ENCODE peak calls at places on chromosome 4, in four cellular contexts. V is activated naive CD4-positive, alpha-beta T cell treated with anti-CD3 and anti-CD28 coated beads for 36 hours; L is fibroblast of pulmonary artery; I is Caki2. Y is an unnamed sample.

GRCh38 chr4:37517326-37517725 is 168.8 kb downstream of the RELL1 start:
- DNase-seq in V (no peak), L (no peak), I (no peak), Y (no peak)

GRCh38 chr4:176185068-176185467 is 10.3 kb downstream of the SPATA4 start:
- DNase-seq in V (no peak), L (peak; percentile 53), I (no peak), Y (no peak)

GRCh38 chr4:76147454-76148141 is 599 bp downstream of the NUP54 start:
- DNase-seq in V (peak; percentile 50), L (peak; percentile 78), I (peak; percentile 77), Y (peak; percentile 87)

GRCh38 chr4:87734936-87735335 is 64.4 kb upstream of the IBSP start:
- DNase-seq in V (no peak), L (no peak), I (peak; percentile 43), Y (no peak)

GRCh38 chr4:121164291-121164690 is at the start of gene TNIP3:
- DNase-seq in V (no peak), L (peak; percentile 90), I (no peak), Y (no peak)

GRCh38 chr4:69089388-69089787 is 6.9 kb upstream of the UGT2B7 start:
- DNase-seq in V (no peak), L (no peak), I (no peak), Y (no peak)

GRCh38 chr4:165779950-165780670 is 92.9 kb upstream of the TLL1 start:
- DNase-seq in V (no peak), L (no peak), I (no peak), Y (no peak)

GRCh38 chr4:140069068-140069467 is 84.9 kb downstream of the MAML3 start:
- DNase-seq in V (no peak), L (peak; percentile 79), I (no peak), Y (no peak)

GRCh38 chr4:106258145-106259045 is 57.6 kb downstream of the TBCK start:
- DNase-seq in V (no peak), L (no peak), I (no peak), Y (no peak)

GRCh38 chr4:56250801-56251200 is 136.5 kb downstream of the AASDH start:
- DNase-seq in V (no peak), L (peak; percentile 18), I (no peak), Y (no peak)

GRCh38 chr4:147285751-147286150 is 195.1 kb upstream of the EDNRA start:
- DNase-seq in V (no peak), L (peak; percentile 21), I (no peak), Y (no peak)

GRCh38 chr4:997375-998071 is 4.3 kb upstream of the SLC26A1 start:
- DNase-seq in V (no peak), L (no peak), I (no peak), Y (peak; percentile 32)

GRCh38 chr4:123034023-123034422 is 111.6 kb upstream of the NUDT6 start:
- DNase-seq in V (no peak), L (no peak), I (no peak), Y (no peak)

GRCh38 chr4:125434136-125434535 is 119.4 kb downstream of the FAT4 start:
- DNase-seq in V (no peak), L (peak; percentile 92), I (no peak), Y (no peak)

GRCh38 chr4:37604464-37604863 is 81.7 kb downstream of the RELL1 start:
- DNase-seq in V (no peak), L (peak; percentile 59), I (no peak), Y (no peak)

GRCh38 chr4:155578726-155579385 is 87.8 kb upstream of the GUCY1A1 start:
- DNase-seq in V (no peak), L (peak; percentile 44), I (no peak), Y (no peak)

GRCh38 chr4:120858776-120859175 is 63.8 kb downstream of the PRDM5 start:
- DNase-seq in V (no peak), L (peak; percentile 26), I (no peak), Y (no peak)

GRCh38 chr4:113444386-113444785 is 317.2 kb downstream of the CAMK2D start:
- DNase-seq in V (no peak), L (peak; percentile 79), I (no peak), Y (no peak)

GRCh38 chr4:127251423-127251822 is 381.3 kb upstream of the INTU start:
- DNase-seq in V (no peak), L (peak; percentile 34), I (no peak), Y (no peak)

GRCh38 chr4:123351713-123352112 is 44.9 kb upstream of the SPRY1 start:
- DNase-seq in V (no peak), L (no peak), I (no peak), Y (peak; percentile 73)

GRCh38 chr4:102227388-102227787 is 117.9 kb downstream of the SLC39A8 start:
- DNase-seq in V (no peak), L (no peak), I (no peak), Y (no peak)

GRCh38 chr4:135575041-135575440 is 1373.5 kb upstream of the PABPC4L start:
- DNase-seq in V (no peak), L (no peak), I (no peak), Y (no peak)

GRCh38 chr4:24802648-24803047 is 7.3 kb downstream of the SOD3 start:
- DNase-seq in V (no peak), L (no peak), I (no peak), Y (no peak)

GRCh38 chr4:121765368-121765705 is 373 bp upstream of the SMIM43 start:
- DNase-seq in V (no peak), L (no peak), I (no peak), Y (no peak)

GRCh38 chr4:155948541-155948940 is 5.1 kb downstream of the CTSO start:
- DNase-seq in V (no peak), L (no peak), I (no peak), Y (no peak)

Y was measured in ACHN.